ENCODE peak calls at places on chromosomes 13 and 19, in ten cellular contexts. R, L, E, I, N, F, X, W, J and P are unnamed samples.

GRCh38 chr19:49119411-49120324 is at the start of gene PPFIA3:
- DNase-seq in F (peak; percentile 59), E (peak; percentile 19), X (peak; percentile 46), R (no peak), L (peak; percentile 57), I (peak; percentile 91), W (peak; percentile 76), J (no peak), N (peak; percentile 84), P (no peak)

GRCh38 chr19:17654993-17655392 is 33.2 kb downstream of the UNC13A start:
- DNase-seq in J (peak; percentile 64), L (no peak), E (no peak), N (peak; percentile 17), X (peak; percentile 59), I (no peak), W (no peak), R (peak; percentile 83), F (peak; percentile 67), P (no peak)

GRCh38 chr19:29260477-29261317 is 47.7 kb upstream of the UQCRFS1 start:
- DNase-seq in I (peak; percentile 60), J (peak; percentile 36), F (peak; percentile 29), X (no peak), N (no peak), R (peak; percentile 87), E (no peak), L (peak; percentile 69), W (no peak), P (no peak)

GRCh38 chr13:112726018-112726767 is 36.4 kb downstream of the ATP11A start:
- DNase-seq in F (no peak), L (no peak), X (peak; percentile 6), E (no peak), N (no peak), J (no peak), W (no peak), R (no peak), I (no peak), P (no peak)

GRCh38 chr13:112885782-112886268 is 83.2 kb upstream of the MCF2L start:
- DNase-seq in J (peak; percentile 37), F (peak; percentile 87), L (peak; percentile 93), I (peak; percentile 95), W (peak; percentile 82), X (peak; percentile 83), N (peak; percentile 82), E (no peak), R (no peak), P (no peak)

GRCh38 chr19:16226184-16226591 is 28.5 kb downstream of the AP1M1 start:
- DNase-seq in L (no peak), E (no peak), N (peak; percentile 48), I (no peak), J (no peak), W (no peak), X (no peak), R (no peak), F (no peak), P (no peak)

GRCh38 chr13:54415753-54416366 is 1387.2 kb downstream of the OLFM4 start:
- DNase-seq in N (no peak), I (no peak), L (peak; percentile 47), R (no peak), E (no peak), W (no peak), X (no peak), J (no peak), F (no peak), P (no peak)

GRCh38 chr13:37869756-37870488 is at the start of gene TRPC4:
- DNase-seq in X (peak; percentile 54), J (no peak), F (peak; percentile 26), L (peak; percentile 91), E (no peak), N (peak; percentile 49), W (peak; percentile 40), I (peak; percentile 59), R (no peak), P (peak; percentile 41)

GRCh38 chr13:110256126-110256905 is 50.6 kb downstream of the COL4A1 start:
- DNase-seq in W (no peak), X (no peak), J (no peak), R (no peak), E (no peak), N (peak; percentile 26), F (no peak), I (no peak), L (no peak), P (no peak)

GRCh38 chr13:20492641-20493040 is 33.0 kb downstream of the CRYL1 start:
- DNase-seq in E (peak; percentile 15), W (no peak), L (peak; percentile 55), F (peak; percentile 34), J (peak; percentile 27), X (peak; percentile 73), I (peak; percentile 21), R (no peak), N (no peak), P (no peak)

GRCh38 chr19:19550454-19550842 is 12.4 kb downstream of the CILP2 start:
- DNase-seq in L (peak; percentile 34), E (no peak), J (no peak), I (no peak), X (peak; percentile 25), W (no peak), N (no peak), R (no peak), F (no peak), P (no peak)

GRCh38 chr13:30607908-30608307 is 9.8 kb upstream of the USPL1 start:
- DNase-seq in R (peak; percentile 54), N (no peak), X (no peak), F (no peak), J (no peak), I (no peak), E (peak; percentile 69), W (no peak), L (no peak), P (no peak)

GRCh38 chr13:33218020-33218419 is 67.5 kb downstream of the STARD13 start:
- DNase-seq in R (no peak), F (no peak), J (peak; percentile 15), L (peak; percentile 94), E (no peak), W (no peak), I (no peak), N (no peak), X (peak; percentile 88), P (no peak)

GRCh38 chr13:23025848-23026608 is 154.8 kb upstream of the SGCG start:
- DNase-seq in W (no peak), I (no peak), N (no peak), J (no peak), X (no peak), L (peak; percentile 49), E (no peak), F (no peak), R (no peak), P (no peak)

GRCh38 chr19:18173572-18174294 is at the start of gene IFI30:
- DNase-seq in L (peak; percentile 77), F (peak; percentile 85), E (peak; percentile 52), J (no peak), I (peak; percentile 58), N (peak; percentile 82), R (peak; percentile 94), W (peak; percentile 79), X (peak; percentile 53), P (no peak)

GRCh38 chr13:40069173-40070044 is 413.9 kb downstream of the COG6 start:
- DNase-seq in E (peak; percentile 62), R (peak; percentile 88), W (peak; percentile 80), F (peak; percentile 76), X (peak; percentile 61), I (peak; percentile 76), L (peak; percentile 77), N (peak; percentile 86), J (peak; percentile 44), P (peak; percentile 50)
- H3K4me1 ChIP-seq in E (peaks cover 12% of the 10 kb centered on the region), R (peaks cover 21% of the 10 kb centered on the region), W (peaks cover 7% of the 10 kb centered on the region), F (no peaks in the 10 kb centered on the region), X (peaks cover 8% of the 10 kb centered on the region), I (peaks cover 5% of the 10 kb centered on the region), L (peaks cover 2% of the 10 kb centered on the region), N (peaks cover 11% of the 10 kb centered on the region), J (peaks cover 5% of the 10 kb centered on the region), P (no peaks in the 10 kb centered on the region)

GRCh38 chr19:42199440-42200115 is 17.9 kb downstream of the DEDD2 start:
- DNase-seq in X (no peak), N (peak; percentile 66), I (no peak), F (no peak), W (peak; percentile 35), E (peak; percentile 54), J (no peak), R (peak; percentile 55), L (peak; percentile 42), P (no peak)
- H3K4me3 ChIP-seq in X (no peak overlapping the region), N (no peak overlapping the region), I (no peak overlapping the region), F (no peak overlapping the region), W (no peak overlapping the region), E (peak overlapping the region; percentile 61), J (no peak overlapping the region), R (no peak overlapping the region), L (no peak overlapping the region), P (no peak overlapping the region)

GRCh38 chr19:13492128-13492527 is 14.2 kb downstream of the CACNA1A start:
- DNase-seq in N (no peak), E (no peak), W (no peak), R (no peak), I (no peak), J (no peak), X (peak; percentile 6), L (peak; percentile 77), F (no peak), P (no peak)

GRCh38 chr19:13487985-13488384 is 18.3 kb downstream of the CACNA1A start:
- DNase-seq in N (no peak), I (no peak), E (no peak), J (no peak), F (no peak), L (no peak), W (no peak), X (no peak), R (no peak), P (no peak)

GRCh38 chr19:13499682-13500081 is 6.6 kb downstream of the CACNA1A start:
- DNase-seq in N (no peak), I (no peak), W (no peak), E (no peak), L (no peak), R (no peak), F (no peak), J (no peak), X (no peak), P (no peak)

DNA sequence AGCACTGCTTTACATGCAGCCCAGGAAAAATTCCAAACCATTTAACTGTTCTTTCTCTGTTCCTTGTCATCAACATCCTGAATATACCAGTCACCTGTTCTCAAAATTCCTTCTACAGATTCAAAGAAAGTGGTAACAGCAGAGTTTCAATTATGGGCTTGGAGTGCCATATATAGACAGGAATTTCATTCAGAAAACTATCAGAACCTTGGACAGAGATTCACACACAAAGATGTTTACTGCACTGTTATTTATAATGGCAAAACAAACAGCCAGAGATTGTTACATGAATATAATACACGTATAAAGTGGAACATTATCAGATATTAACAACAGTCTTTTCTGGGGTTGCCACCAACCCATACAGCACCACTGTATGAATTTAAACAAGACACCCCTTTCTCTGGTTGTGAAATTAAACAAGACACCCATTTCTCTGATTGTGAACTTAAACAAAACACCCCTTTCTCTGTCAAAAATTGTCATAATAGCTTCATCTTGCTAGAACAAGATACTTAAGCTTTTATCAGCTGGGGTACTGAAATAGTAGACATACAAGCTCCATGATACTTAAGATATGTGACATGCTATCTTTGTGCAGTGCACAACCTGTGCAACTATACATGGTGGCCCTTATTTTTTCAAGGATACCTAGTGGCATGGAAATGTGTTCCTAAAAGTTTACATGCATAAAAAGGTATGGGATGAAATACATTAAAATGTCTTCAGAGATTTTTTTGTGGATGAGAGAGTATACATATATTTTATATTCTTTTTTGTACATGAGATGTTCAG is 12.6 kb downstream of the CACNA1A start:
- DNase-seq in X (peak; percentile 37), I (no peak), N (no peak), J (no peak), E (no peak), W (no peak), F (no peak), L (no peak), R (no peak), P (no peak)
- H3K4me1 ChIP-seq in X (no peaks in the 10 kb centered on the region), I (no peaks in the 10 kb centered on the region), N (no peaks in the 10 kb centered on the region), J (no peaks in the 10 kb centered on the region), E (no peaks in the 10 kb centered on the region), W (no peaks in the 10 kb centered on the region), F (no peaks in the 10 kb centered on the region), L (peaks cover 1% of the 10 kb centered on the region), R (no peaks in the 10 kb centered on the region), P (no peaks in the 10 kb centered on the region)

GRCh38 chr13:31699650-31700049 is 39.7 kb upstream of the RXFP2 start:
- DNase-seq in E (no peak), W (no peak), J (no peak), R (no peak), F (no peak), N (no peak), X (no peak), L (peak; percentile 67), I (peak; percentile 23), P (peak; percentile 29)
- H3K4me3 ChIP-seq in E (no peak overlapping the region), W (no peak overlapping the region), J (no peak overlapping the region), R (no peak overlapping the region), F (no peak overlapping the region), N (no peak overlapping the region), X (no peak overlapping the region), L (no peak overlapping the region), I (no peak overlapping the region), P (no peak overlapping the region)